ENCODE peak calls at places on chromosomes 13 and 19, in six cellular contexts. One of them, this sample, is unnamed.

GRCh38 chr13:93861818-93862217 is 617.7 kb downstream of the DCT start:
- DNase-seq in activated CD4-positive, alpha-beta T cell treated with anti-CD3 and anti-CD28 coated beads, Interleukin-2, amount 50 U/mL, for 48 hours: no peak
- DNase-seq in stimulated activated CD4-positive, alpha-beta T cell treated with anti-CD3 and anti-CD28 coated beads, Interleukin-15, amount 100 ng/mL, for 1 hour: no peak
- DNase-seq in iris pigment epithelial cell: peak; percentile 78
- DNase-seq in T-cell: no peak
- DNase-seq in activated T-cell treated with anti-CD3 and anti-CD28 coated beads, Interleukin-2, amount 50 U/mL, for 72 hours: no peak
- DNase-seq in this sample: no peak

GRCh38 chr19:46710687-46711086 is 6.2 kb downstream of the PRKD2 start:
- DNase-seq in activated CD4-positive, alpha-beta T cell treated with anti-CD3 and anti-CD28 coated beads, Interleukin-2, amount 50 U/mL, for 48 hours: peak; percentile 14
- DNase-seq in stimulated activated CD4-positive, alpha-beta T cell treated with anti-CD3 and anti-CD28 coated beads, Interleukin-15, amount 100 ng/mL, for 1 hour: no peak
- DNase-seq in iris pigment epithelial cell: no peak
- DNase-seq in T-cell: no peak
- DNase-seq in activated T-cell treated with anti-CD3 and anti-CD28 coated beads, Interleukin-2, amount 50 U/mL, for 72 hours: no peak
- DNase-seq in this sample: peak; percentile 51

GRCh38 chr19:52527954-52528326 is 472 bp downstream of the ZNF808 start:
- DNase-seq in activated CD4-positive, alpha-beta T cell treated with anti-CD3 and anti-CD28 coated beads, Interleukin-2, amount 50 U/mL, for 48 hours: no peak
- DNase-seq in stimulated activated CD4-positive, alpha-beta T cell treated with anti-CD3 and anti-CD28 coated beads, Interleukin-15, amount 100 ng/mL, for 1 hour: no peak
- DNase-seq in iris pigment epithelial cell: no peak
- DNase-seq in T-cell: no peak
- DNase-seq in activated T-cell treated with anti-CD3 and anti-CD28 coated beads, Interleukin-2, amount 50 U/mL, for 72 hours: no peak
- DNase-seq in this sample: no peak

GRCh38 chr13:72151241-72151640 is 284.2 kb upstream of the DACH1 start:
- DNase-seq in activated CD4-positive, alpha-beta T cell treated with anti-CD3 and anti-CD28 coated beads, Interleukin-2, amount 50 U/mL, for 48 hours: no peak
- DNase-seq in stimulated activated CD4-positive, alpha-beta T cell treated with anti-CD3 and anti-CD28 coated beads, Interleukin-15, amount 100 ng/mL, for 1 hour: no peak
- DNase-seq in iris pigment epithelial cell: peak; percentile 84
- DNase-seq in T-cell: no peak
- DNase-seq in activated T-cell treated with anti-CD3 and anti-CD28 coated beads, Interleukin-2, amount 50 U/mL, for 72 hours: no peak
- DNase-seq in this sample: no peak

GRCh38 chr13:97030705-97031452 is 36.6 kb upstream of the OXGR1 start:
- DNase-seq in activated CD4-positive, alpha-beta T cell treated with anti-CD3 and anti-CD28 coated beads, Interleukin-2, amount 50 U/mL, for 48 hours: no peak
- DNase-seq in stimulated activated CD4-positive, alpha-beta T cell treated with anti-CD3 and anti-CD28 coated beads, Interleukin-15, amount 100 ng/mL, for 1 hour: no peak
- DNase-seq in iris pigment epithelial cell: peak; percentile 86
- DNase-seq in T-cell: no peak
- DNase-seq in activated T-cell treated with anti-CD3 and anti-CD28 coated beads, Interleukin-2, amount 50 U/mL, for 72 hours: no peak
- DNase-seq in this sample: peak; percentile 20

GRCh38 chr19:32471811-32472210 is 66.2 kb downstream of the DPY19L3 start:
- DNase-seq in activated CD4-positive, alpha-beta T cell treated with anti-CD3 and anti-CD28 coated beads, Interleukin-2, amount 50 U/mL, for 48 hours: no peak
- DNase-seq in stimulated activated CD4-positive, alpha-beta T cell treated with anti-CD3 and anti-CD28 coated beads, Interleukin-15, amount 100 ng/mL, for 1 hour: no peak
- DNase-seq in iris pigment epithelial cell: no peak
- DNase-seq in T-cell: no peak
- DNase-seq in activated T-cell treated with anti-CD3 and anti-CD28 coated beads, Interleukin-2, amount 50 U/mL, for 72 hours: no peak
- DNase-seq in this sample: no peak

GRCh38 chr13:102779426-102780159 is 6.0 kb upstream of the TEX30 start:
- DNase-seq in activated CD4-positive, alpha-beta T cell treated with anti-CD3 and anti-CD28 coated beads, Interleukin-2, amount 50 U/mL, for 48 hours: peak; percentile 48
- DNase-seq in stimulated activated CD4-positive, alpha-beta T cell treated with anti-CD3 and anti-CD28 coated beads, Interleukin-15, amount 100 ng/mL, for 1 hour: no peak
- DNase-seq in iris pigment epithelial cell: no peak
- DNase-seq in T-cell: no peak
- DNase-seq in activated T-cell treated with anti-CD3 and anti-CD28 coated beads, Interleukin-2, amount 50 U/mL, for 72 hours: peak; percentile 30
- DNase-seq in this sample: no peak

GRCh38 chr19:13914777-13915176 is 8.8 kb downstream of the CC2D1A start:
- DNase-seq in activated CD4-positive, alpha-beta T cell treated with anti-CD3 and anti-CD28 coated beads, Interleukin-2, amount 50 U/mL, for 48 hours: no peak
- DNase-seq in stimulated activated CD4-positive, alpha-beta T cell treated with anti-CD3 and anti-CD28 coated beads, Interleukin-15, amount 100 ng/mL, for 1 hour: no peak
- DNase-seq in iris pigment epithelial cell: no peak
- DNase-seq in T-cell: no peak
- DNase-seq in activated T-cell treated with anti-CD3 and anti-CD28 coated beads, Interleukin-2, amount 50 U/mL, for 72 hours: no peak
- DNase-seq in this sample: no peak

GRCh38 chr13:42176286-42176685 is 95.7 kb upstream of the AKAP11 start:
- DNase-seq in activated CD4-positive, alpha-beta T cell treated with anti-CD3 and anti-CD28 coated beads, Interleukin-2, amount 50 U/mL, for 48 hours: no peak
- DNase-seq in stimulated activated CD4-positive, alpha-beta T cell treated with anti-CD3 and anti-CD28 coated beads, Interleukin-15, amount 100 ng/mL, for 1 hour: no peak
- DNase-seq in iris pigment epithelial cell: no peak
- DNase-seq in T-cell: no peak
- DNase-seq in activated T-cell treated with anti-CD3 and anti-CD28 coated beads, Interleukin-2, amount 50 U/mL, for 72 hours: no peak
- DNase-seq in this sample: no peak

GRCh38 chr13:95164830-95165229 is 136.4 kb downstream of the ABCC4 start:
- DNase-seq in activated CD4-positive, alpha-beta T cell treated with anti-CD3 and anti-CD28 coated beads, Interleukin-2, amount 50 U/mL, for 48 hours: no peak
- DNase-seq in stimulated activated CD4-positive, alpha-beta T cell treated with anti-CD3 and anti-CD28 coated beads, Interleukin-15, amount 100 ng/mL, for 1 hour: no peak
- DNase-seq in iris pigment epithelial cell: no peak
- DNase-seq in T-cell: no peak
- DNase-seq in activated T-cell treated with anti-CD3 and anti-CD28 coated beads, Interleukin-2, amount 50 U/mL, for 72 hours: no peak
- DNase-seq in this sample: no peak

GRCh38 chr19:32708457-32708856 is 11.1 kb upstream of the TDRD12 start:
- DNase-seq in activated CD4-positive, alpha-beta T cell treated with anti-CD3 and anti-CD28 coated beads, Interleukin-2, amount 50 U/mL, for 48 hours: peak; percentile 32
- DNase-seq in stimulated activated CD4-positive, alpha-beta T cell treated with anti-CD3 and anti-CD28 coated beads, Interleukin-15, amount 100 ng/mL, for 1 hour: no peak
- DNase-seq in iris pigment epithelial cell: no peak
- DNase-seq in T-cell: no peak
- DNase-seq in activated T-cell treated with anti-CD3 and anti-CD28 coated beads, Interleukin-2, amount 50 U/mL, for 72 hours: peak; percentile 46
- DNase-seq in this sample: no peak

GRCh38 chr19:47026156-47026555 is 6.5 kb downstream of the NPAS1 start:
- DNase-seq in activated CD4-positive, alpha-beta T cell treated with anti-CD3 and anti-CD28 coated beads, Interleukin-2, amount 50 U/mL, for 48 hours: no peak
- DNase-seq in stimulated activated CD4-positive, alpha-beta T cell treated with anti-CD3 and anti-CD28 coated beads, Interleukin-15, amount 100 ng/mL, for 1 hour: no peak
- DNase-seq in iris pigment epithelial cell: no peak
- DNase-seq in T-cell: no peak
- DNase-seq in activated T-cell treated with anti-CD3 and anti-CD28 coated beads, Interleukin-2, amount 50 U/mL, for 72 hours: no peak
- DNase-seq in this sample: no peak

GRCh38 chr19:15251749-15252397 is 19.6 kb upstream of the EPHX3 start:
- DNase-seq in activated CD4-positive, alpha-beta T cell treated with anti-CD3 and anti-CD28 coated beads, Interleukin-2, amount 50 U/mL, for 48 hours: no peak
- DNase-seq in stimulated activated CD4-positive, alpha-beta T cell treated with anti-CD3 and anti-CD28 coated beads, Interleukin-15, amount 100 ng/mL, for 1 hour: no peak
- DNase-seq in iris pigment epithelial cell: peak; percentile 94
- DNase-seq in T-cell: no peak
- DNase-seq in activated T-cell treated with anti-CD3 and anti-CD28 coated beads, Interleukin-2, amount 50 U/mL, for 72 hours: no peak
- DNase-seq in this sample: peak; percentile 83

GRCh38 chr19:5694952-5695648 is 5.0 kb downstream of the RPL36 start:
- DNase-seq in activated CD4-positive, alpha-beta T cell treated with anti-CD3 and anti-CD28 coated beads, Interleukin-2, amount 50 U/mL, for 48 hours: no peak
- DNase-seq in stimulated activated CD4-positive, alpha-beta T cell treated with anti-CD3 and anti-CD28 coated beads, Interleukin-15, amount 100 ng/mL, for 1 hour: no peak
- DNase-seq in iris pigment epithelial cell: no peak
- DNase-seq in T-cell: no peak
- DNase-seq in activated T-cell treated with anti-CD3 and anti-CD28 coated beads, Interleukin-2, amount 50 U/mL, for 72 hours: no peak
- DNase-seq in this sample: no peak

GRCh38 chr13:71368301-71368700 is 498.7 kb downstream of the DACH1 start:
- DNase-seq in activated CD4-positive, alpha-beta T cell treated with anti-CD3 and anti-CD28 coated beads, Interleukin-2, amount 50 U/mL, for 48 hours: no peak
- DNase-seq in stimulated activated CD4-positive, alpha-beta T cell treated with anti-CD3 and anti-CD28 coated beads, Interleukin-15, amount 100 ng/mL, for 1 hour: no peak
- DNase-seq in iris pigment epithelial cell: no peak
- DNase-seq in T-cell: no peak
- DNase-seq in activated T-cell treated with anti-CD3 and anti-CD28 coated beads, Interleukin-2, amount 50 U/mL, for 72 hours: no peak
- DNase-seq in this sample: no peak

GRCh38 chr13:79307866-79308298 is 98.2 kb downstream of the RBM26 start:
- DNase-seq in activated CD4-positive, alpha-beta T cell treated with anti-CD3 and anti-CD28 coated beads, Interleukin-2, amount 50 U/mL, for 48 hours: peak; percentile 8
- DNase-seq in stimulated activated CD4-positive, alpha-beta T cell treated with anti-CD3 and anti-CD28 coated beads, Interleukin-15, amount 100 ng/mL, for 1 hour: no peak
- DNase-seq in iris pigment epithelial cell: peak; percentile 70
- DNase-seq in T-cell: no peak
- DNase-seq in activated T-cell treated with anti-CD3 and anti-CD28 coated beads, Interleukin-2, amount 50 U/mL, for 72 hours: no peak
- DNase-seq in this sample: peak; percentile 21